ENCODE peak calls at places on chromosomes 3 and 15, in four cellular contexts. D is adrenal gland, F is tibial artery, E is breast epithelium. B is an unnamed sample.

GRCh38 chr3:128914966-128915645 is 35.7 kb downstream of the ACAD9 start:
- DNase-seq in D (no peak), F (no peak), E (no peak), B (no peak)

GRCh38 chr15:77335298-77335697 is 84.6 kb downstream of the PEAK1 start:
- DNase-seq in D (peak; percentile 64), F (peak; percentile 30), E (no peak), B (no peak)

GRCh38 chr3:14862661-14863230 is 44.0 kb downstream of the FGD5 start:
- DNase-seq in D (no peak), F (no peak), E (no peak), B (no peak)

GRCh38 chr3:71305246-71306206 is 278.0 kb downstream of the FOXP1 start:
- DNase-seq in D (no peak), F (peak; percentile 25), E (peak; percentile 21), B (no peak)

GRCh38 chr3:10445561-10445960 is 59.8 kb downstream of the ATP2B2 start:
- DNase-seq in D (no peak), F (no peak), E (no peak), B (no peak)

GRCh38 chr15:51284871-51285270 is 53.5 kb downstream of the CYP19A1 start:
- DNase-seq in D (no peak), F (no peak), E (no peak), B (no peak)

GRCh38 chr3:12970684-12971083 is 102.5 kb downstream of the IQSEC1 start:
- DNase-seq in D (no peak), F (no peak), E (no peak), B (no peak)

GRCh38 chr15:100703032-100703578 is 100.7 kb downstream of the ASB7 start:
- DNase-seq in D (no peak), F (no peak), E (peak; percentile 7), B (no peak)

GRCh38 chr3:175186511-175186910 is 327.4 kb downstream of the NAALADL2 start:
- DNase-seq in D (no peak), F (no peak), E (no peak), B (no peak)

GRCh38 chr3:87307805-87308204 is 31.4 kb upstream of the POU1F1 start:
- DNase-seq in D (no peak), F (no peak), E (no peak), B (no peak)
- TF ChIP-seq CTCF in D (no peak), F (no peak), E (no peak), B (no peak)

GRCh38 chr15:70433583-70434288 is 329.6 kb downstream of the UACA start:
- DNase-seq in D (no peak), F (no peak), E (no peak), B (no peak)
- TF ChIP-seq CTCF in D (no peak), F (no peak), E (no peak), B (no peak)

DNA sequence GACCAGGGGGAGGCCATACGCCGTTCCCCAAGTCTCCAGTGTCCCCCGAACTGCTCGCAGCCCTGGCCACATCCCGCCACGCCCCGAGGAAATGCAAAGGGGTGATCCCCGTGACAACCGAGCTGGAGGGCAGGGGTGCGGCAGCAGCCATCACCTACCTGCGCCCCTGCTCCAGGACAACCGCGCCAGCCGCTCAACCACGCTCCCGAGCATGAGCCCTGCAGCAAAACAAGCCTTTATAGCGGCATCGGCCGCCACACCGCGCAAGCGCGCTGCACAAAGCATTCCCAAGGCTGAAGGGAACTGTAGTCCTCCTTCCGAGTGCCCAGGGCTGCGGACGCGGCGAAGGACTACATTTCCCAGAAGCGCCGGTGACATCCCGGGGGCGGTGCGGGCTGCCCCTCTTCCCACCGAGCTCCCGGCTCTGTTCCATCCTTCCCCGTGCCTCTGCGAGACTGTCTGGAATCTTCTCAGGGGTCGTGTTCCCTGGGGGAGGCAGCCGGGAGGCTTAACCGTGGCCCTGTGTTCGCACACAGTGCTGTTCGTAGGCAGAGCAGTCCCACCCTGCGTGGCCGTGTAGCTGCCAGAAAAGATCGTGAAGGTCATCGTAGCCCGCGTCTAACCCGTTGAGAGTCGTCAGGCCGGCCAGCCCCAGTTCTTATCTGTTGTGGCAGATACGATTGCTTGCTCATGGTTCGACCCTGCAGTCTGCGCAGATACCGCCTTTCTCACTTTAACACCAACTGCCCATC is at the start of gene ABCC5:
- DNase-seq in D (peak; percentile 94), F (peak; percentile 89), E (peak; percentile 78), B (peak; percentile 55)
- TF ChIP-seq CTCF in D (no peak), F (peak; percentile 22), E (peak; percentile 57), B (no peak)

DNA sequence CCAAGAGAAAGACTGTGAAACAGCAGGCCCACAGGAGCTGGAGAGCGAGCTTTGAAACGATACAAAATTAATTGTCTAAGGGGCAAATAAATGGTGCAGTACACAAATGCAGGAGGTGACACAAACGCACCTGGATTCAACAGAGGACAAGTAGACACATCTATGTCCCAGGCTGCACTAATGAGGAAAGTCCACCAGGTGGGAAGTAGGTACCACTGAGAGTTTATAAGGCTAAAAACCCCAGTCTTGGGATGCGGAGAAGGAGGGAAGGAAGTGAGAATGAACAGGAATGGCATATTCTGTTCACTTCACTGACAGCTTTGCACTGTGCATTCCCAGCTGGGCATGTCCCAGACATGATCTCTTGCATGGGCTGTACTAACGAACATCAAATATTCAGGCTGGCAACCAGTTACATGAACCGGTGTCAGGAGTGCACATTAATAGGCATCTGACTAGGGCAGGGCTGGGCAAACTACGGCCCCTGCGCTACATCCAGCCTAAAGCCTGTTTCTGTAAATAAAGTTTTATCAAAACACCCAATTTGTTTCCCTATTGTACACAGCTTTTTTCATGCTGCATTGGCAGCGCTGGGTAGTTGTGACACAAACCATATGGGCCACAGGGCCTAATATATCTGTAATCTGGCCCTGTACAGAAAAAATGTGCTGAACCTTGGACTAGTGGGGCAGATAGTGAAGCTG is 107.1 kb downstream of the IGF2BP2 start:
- DNase-seq in D (no peak), F (no peak), E (no peak), B (no peak)
- TF ChIP-seq CTCF in D (no peak), F (no peak), E (no peak), B (no peak)

DNA sequence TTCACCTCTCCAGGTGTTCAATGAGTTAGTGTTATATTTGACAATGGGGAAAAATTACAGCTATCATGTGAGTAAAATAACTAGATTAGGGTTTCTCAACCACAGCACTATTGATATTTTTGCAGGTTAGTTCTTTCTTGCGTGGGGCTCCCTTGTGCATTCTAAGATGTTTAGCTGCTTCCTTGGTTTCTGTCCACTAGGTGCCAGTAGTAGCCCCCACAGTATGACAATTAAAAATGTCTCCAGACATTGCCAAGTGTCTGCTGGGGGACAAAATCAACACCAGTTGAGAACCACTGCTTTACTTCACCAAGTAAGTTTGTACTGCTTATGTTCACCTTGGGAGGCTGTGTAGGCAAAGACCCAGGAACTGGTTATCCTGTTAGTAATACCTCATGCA is 618.7 kb downstream of the EDEM1 start:
- DNase-seq in D (no peak), F (no peak), E (no peak), B (no peak)
- TF ChIP-seq CTCF in D (no peak), F (no peak), E (no peak), B (no peak)

DNA sequence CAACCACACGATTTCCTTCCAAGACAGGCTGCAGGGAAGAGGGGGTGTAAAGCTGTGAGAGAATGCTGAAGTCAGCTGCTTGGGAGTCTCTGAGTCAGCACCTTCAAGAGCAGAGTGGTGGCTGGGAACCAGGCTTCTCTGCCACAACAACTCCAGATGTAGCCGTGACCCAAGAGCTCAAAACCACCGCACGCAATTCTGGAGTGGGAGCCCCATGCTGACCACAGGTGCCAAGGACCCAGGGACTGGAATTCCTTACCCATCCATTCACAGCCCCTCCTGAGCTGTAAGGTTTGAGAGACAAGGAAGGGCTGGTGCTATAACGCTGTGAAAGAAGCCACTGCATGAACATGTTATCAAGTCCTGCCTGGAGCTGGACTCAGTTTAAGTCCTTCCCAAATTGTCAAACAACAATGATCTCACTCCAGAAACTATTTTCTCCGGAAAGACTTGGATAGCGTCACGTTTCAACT is 61.4 kb downstream of the UMPS start:
- DNase-seq in D (no peak), F (peak; percentile 70), E (no peak), B (no peak)
- TF ChIP-seq CTCF in D (no peak), F (no peak), E (no peak), B (no peak)

GRCh38 chr3:57816471-57817105 is 60.5 kb downstream of the SLMAP start:
- DNase-seq in D (no peak), F (no peak), E (no peak), B (no peak)
- TF ChIP-seq CTCF in D (no peak), F (no peak), E (no peak), B (no peak)

DNA sequence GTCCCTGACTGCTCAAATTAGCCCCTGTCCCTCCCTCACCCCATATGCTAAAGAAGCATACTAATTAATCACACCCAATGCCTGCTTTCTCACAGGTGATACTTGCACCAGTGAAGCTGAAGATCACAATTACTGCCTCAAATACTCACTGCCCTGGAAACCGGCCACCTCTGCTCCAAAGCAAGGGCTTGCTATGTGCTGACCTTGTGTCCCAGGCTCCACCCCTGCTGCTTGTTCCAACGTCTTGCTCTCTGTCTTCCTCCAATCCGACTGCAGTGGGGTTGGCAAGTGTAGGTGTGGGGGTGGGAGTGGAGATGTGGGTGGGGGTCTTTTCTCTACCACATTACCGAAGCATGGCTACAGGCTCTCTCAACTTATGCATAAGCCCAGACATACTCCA is 55.7 kb upstream of the PSMD6 start:
- DNase-seq in D (peak; percentile 27), F (peak; percentile 24), E (no peak), B (no peak)
- TF ChIP-seq CTCF in D (no peak), F (no peak), E (no peak), B (no peak)

DNA sequence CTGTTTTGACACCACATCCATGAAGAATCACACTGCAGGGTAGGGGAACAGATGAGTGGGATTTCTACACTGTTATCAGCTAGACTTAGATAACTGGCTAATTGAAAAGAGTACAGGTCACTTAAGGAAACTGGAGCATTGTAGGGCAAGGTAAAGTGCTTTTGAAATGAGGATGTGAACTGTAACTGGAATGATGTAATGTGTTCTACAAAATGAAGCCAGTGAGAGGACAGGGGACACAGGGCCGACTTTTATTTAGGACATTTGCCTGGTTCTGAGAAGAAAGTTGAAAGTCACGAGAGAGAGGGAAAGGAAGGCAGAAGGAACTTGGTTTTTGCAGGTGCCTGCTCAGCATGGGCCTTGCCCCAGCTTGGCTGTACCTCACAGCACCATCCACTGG is 50.5 kb downstream of the IGF1R start:
- DNase-seq in D (no peak), F (no peak), E (no peak), B (no peak)
- TF ChIP-seq CTCF in D (no peak), F (no peak), E (no peak), B (no peak)